ENCODE peak calls at places on chromosomes 16 and 17, in ten cellular contexts. J is PC-3, Q is OCI-LY7, D is hepatocyte, B is GM23248, C is GM23338, G is SK-N-SH, H is Karpas-422, S is PC-9, I is MM.1S. L is an unnamed sample.
A peak's percentile ranks its signal among the peaks of the same experiment; 100 is the strongest.

GRCh38 chr17:47719411-47720152 is 13.5 kb upstream of the TBX21 start:
- DNase-seq in B (peak; percentile 83), H (no peak), D (no peak), G (no peak), C (no peak), Q (no peak), S (peak; percentile 84), I (peak; percentile 42), J (peak; percentile 92), L (no peak)

GRCh38 chr17:27950995-27951394 is 57.8 kb upstream of the LYRM9 start:
- DNase-seq in C (no peak), D (no peak), S (no peak), Q (no peak), H (no peak), I (no peak), G (no peak), B (no peak), J (no peak), L (no peak)

GRCh38 chr16:72474511-72475123 is 302.7 kb upstream of the PMFBP1 start:
- DNase-seq in I (peak; percentile 45), G (no peak), Q (no peak), H (no peak), C (no peak), B (peak; percentile 92), J (peak; percentile 73), D (no peak), S (peak; percentile 56), L (peak; percentile 89)

GRCh38 chr17:78762007-78762406 is 20.1 kb downstream of the CYTH1 start:
- DNase-seq in G (no peak), I (no peak), D (no peak), Q (no peak), S (no peak), J (no peak), B (peak; percentile 47), C (no peak), H (no peak), L (no peak)

GRCh38 chr16:81394966-81395655 is 49.5 kb upstream of the CMIP start:
- DNase-seq in S (no peak), C (no peak), I (no peak), Q (no peak), H (no peak), B (no peak), J (no peak), G (no peak), D (no peak), L (no peak)

GRCh38 chr17:45440161-45440859 is 7.6 kb upstream of the ARHGAP27 start:
- DNase-seq in S (peak; percentile 90), B (peak; percentile 28), H (no peak), D (peak; percentile 60), I (peak; percentile 63), Q (peak; percentile 35), G (no peak), J (peak; percentile 84), C (peak; percentile 48), L (no peak)

GRCh38 chr16:79528281-79528680 is 72.3 kb downstream of the MAF start:
- DNase-seq in J (no peak), H (no peak), D (no peak), S (no peak), C (no peak), Q (no peak), G (no peak), I (no peak), B (no peak), L (no peak)

GRCh38 chr17:65750678-65751077 is 189.2 kb upstream of the AXIN2 start:
- DNase-seq in S (peak; percentile 89), I (peak; percentile 92), D (peak; percentile 64), B (peak; percentile 91), H (no peak), J (peak; percentile 99), Q (peak; percentile 1), G (peak; percentile 75), C (no peak), L (peak; percentile 93)

GRCh38 chr16:180921-181667 is 835 bp downstream of the HBQ1 start:
- DNase-seq in B (peak; percentile 81), G (peak; percentile 95), I (peak; percentile 83), H (peak; percentile 93), Q (peak; percentile 76), S (no peak), C (peak; percentile 92), D (peak; percentile 85), J (peak; percentile 68), L (peak; percentile 12)

GRCh38 chr16:74184839-74185238 is 111.8 kb upstream of the PSMD7 start:
- DNase-seq in I (no peak), G (no peak), H (no peak), C (no peak), S (no peak), Q (no peak), J (no peak), B (no peak), D (no peak), L (no peak)

GRCh38 chr17:82490512-82491195 is 28.9 kb upstream of the FOXK2 start:
- DNase-seq in G (no peak), S (no peak), J (no peak), B (no peak), I (peak; percentile 73), Q (peak; percentile 90), D (no peak), C (no peak), H (no peak), L (no peak)

GRCh38 chr17:59056857-59057256 is 49.8 kb downstream of the TRIM37 start:
- DNase-seq in S (no peak), Q (no peak), H (no peak), C (no peak), D (no peak), I (no peak), J (no peak), G (no peak), B (no peak), L (no peak)

GRCh38 chr16:1532771-1533170 is 695 bp upstream of the TMEM204 start:
- DNase-seq in D (no peak), I (no peak), H (no peak), B (peak; percentile 19), Q (no peak), S (no peak), J (no peak), C (no peak), G (no peak), L (no peak)

DNA sequence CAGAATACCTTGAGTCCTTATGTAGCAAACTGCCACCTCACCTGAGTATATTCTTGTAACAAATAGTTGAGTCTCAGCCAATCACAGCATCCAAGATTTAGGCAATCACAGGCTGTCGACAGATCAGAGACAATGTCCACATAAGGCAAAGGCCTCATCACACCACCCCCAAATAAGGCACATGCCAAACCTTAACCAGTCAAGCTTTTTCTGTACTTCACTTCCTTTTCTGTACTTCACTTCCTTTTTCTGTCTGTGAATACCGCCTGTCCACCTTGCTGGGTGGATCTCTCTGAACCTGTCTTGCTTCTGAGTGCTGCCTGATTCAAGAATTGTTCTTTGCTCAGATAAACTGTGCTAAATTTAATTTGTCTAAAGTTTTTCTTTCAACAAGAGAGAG is 210.4 kb upstream of the N4BP1 start:
- DNase-seq in I (peak; percentile 13), G (no peak), Q (peak; percentile 4), H (peak; percentile 44), S (no peak), B (no peak), J (no peak), C (no peak), D (no peak), L (no peak)
- H3K9me2 ChIP-seq in I (no peaks in the 10 kb centered on the region), G (no peaks in the 10 kb centered on the region), Q (no peaks in the 10 kb centered on the region), H (peaks cover under 1% of the 10 kb centered on the region), S (no peaks in the 10 kb centered on the region), B (no peaks in the 10 kb centered on the region), J (no peaks in the 10 kb centered on the region), C (peaks cover 4% of the 10 kb centered on the region), D (no peaks in the 10 kb centered on the region), L (no peaks in the 10 kb centered on the region)

GRCh38 chr17:39209317-39210092 is 9.4 kb downstream of the RPL19 start:
- DNase-seq in G (peak; percentile 78), H (peak; percentile 70), S (no peak), C (peak; percentile 77), B (peak; percentile 91), J (no peak), Q (peak; percentile 70), I (no peak), D (peak; percentile 81), L (no peak)
- H3K9me2 ChIP-seq in G (no peaks in the 10 kb centered on the region), H (no peaks in the 10 kb centered on the region), S (no peaks in the 10 kb centered on the region), C (no peaks in the 10 kb centered on the region), B (no peaks in the 10 kb centered on the region), J (no peaks in the 10 kb centered on the region), Q (no peaks in the 10 kb centered on the region), I (no peaks in the 10 kb centered on the region), D (no peaks in the 10 kb centered on the region), L (no peaks in the 10 kb centered on the region)

GRCh38 chr17:6941989-6942388 is 53.9 kb upstream of the ALOX12 start:
- DNase-seq in B (no peak), H (no peak), D (no peak), J (no peak), Q (no peak), G (no peak), S (no peak), I (no peak), C (peak; percentile 16), L (no peak)

GRCh38 chr17:6930754-6931153 is 65.1 kb upstream of the ALOX12 start:
- DNase-seq in S (no peak), Q (no peak), D (no peak), H (no peak), G (no peak), B (no peak), J (no peak), C (no peak), I (no peak), L (no peak)

GRCh38 chr17:6938637-6939036 is 57.2 kb upstream of the ALOX12 start:
- DNase-seq in D (no peak), S (no peak), C (no peak), G (no peak), H (peak; percentile 43), J (no peak), Q (no peak), I (no peak), B (no peak), L (no peak)

GRCh38 chr17:6940186-6940649 is 55.6 kb upstream of the ALOX12 start:
- DNase-seq in I (peak; percentile 40), S (no peak), C (no peak), Q (no peak), D (no peak), H (peak; percentile 63), G (peak; percentile 8), B (no peak), J (no peak), L (no peak)

DNA sequence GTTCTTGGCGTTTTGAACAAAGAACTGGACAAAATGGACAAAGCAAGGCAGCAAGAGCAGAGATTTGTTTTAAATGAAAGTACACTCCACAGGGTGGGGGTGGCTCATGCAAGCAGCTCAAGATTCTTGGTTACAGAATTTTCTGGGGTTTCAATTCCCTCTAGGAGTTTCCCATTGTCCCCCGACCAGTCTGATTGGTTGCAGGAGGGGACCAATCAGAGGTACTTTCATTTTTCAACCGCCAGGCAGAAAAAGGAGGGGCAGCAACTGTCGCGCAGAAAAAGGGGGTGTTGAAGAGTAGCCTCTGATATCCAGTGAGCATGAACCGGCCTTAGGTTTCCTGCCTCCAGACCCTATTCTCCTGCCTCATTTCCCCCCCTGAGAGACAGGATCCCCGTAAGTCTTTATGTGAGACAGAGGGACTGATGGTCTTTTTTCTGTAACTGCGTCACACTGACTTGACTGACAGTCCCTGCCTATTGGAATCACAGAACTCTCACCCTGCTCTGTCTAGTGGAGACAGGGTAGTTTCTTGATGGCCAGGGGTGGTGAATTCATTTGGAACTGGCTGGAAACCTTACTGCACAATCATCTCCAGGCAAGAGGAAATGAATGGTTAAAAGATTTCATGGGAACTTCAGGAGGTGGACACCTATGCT is 59.4 kb upstream of the ALOX12 start:
- DNase-seq in J (no peak), C (peak; percentile 59), H (peak; percentile 86), Q (no peak), G (peak; percentile 33), B (peak; percentile 70), I (peak; percentile 16), S (no peak), D (no peak), L (no peak)
- H3K9me2 ChIP-seq in J (no peaks in the 10 kb centered on the region), C (peaks cover 8% of the 10 kb centered on the region), H (no peaks in the 10 kb centered on the region), Q (no peaks in the 10 kb centered on the region), G (no peaks in the 10 kb centered on the region), B (no peaks in the 10 kb centered on the region), I (no peaks in the 10 kb centered on the region), S (no peaks in the 10 kb centered on the region), D (no peaks in the 10 kb centered on the region), L (no peaks in the 10 kb centered on the region)

GRCh38 chr16:5508371-5508770 is 410.8 kb upstream of the EEF2KMT start:
- DNase-seq in C (no peak), S (no peak), D (no peak), I (no peak), H (no peak), J (no peak), Q (no peak), G (no peak), B (no peak), L (no peak)
- H3K9me2 ChIP-seq in C (no peaks in the 10 kb centered on the region), S (no peaks in the 10 kb centered on the region), D (no peaks in the 10 kb centered on the region), I (no peaks in the 10 kb centered on the region), H (no peaks in the 10 kb centered on the region), J (no peaks in the 10 kb centered on the region), Q (no peaks in the 10 kb centered on the region), G (no peaks in the 10 kb centered on the region), B (no peaks in the 10 kb centered on the region), L (no peaks in the 10 kb centered on the region)